ENCODE peak calls at places on chromosomes 4 and X, in five cellular contexts. One of them, this sample, is unnamed. For H3K27me3, the result is how much of the 10 kb centered on the place peaks cover.

GRCh38 chrX:10047631-10048030 is 80.5 kb downstream of the CLDN34 start:
- DNase-seq in lung: no peak
- DNase-seq in fibroblast of lung: no peak
- DNase-seq in psoas muscle: no peak
- DNase-seq in CD8-positive, alpha-beta T cell: no peak
- DNase-seq in this sample: no peak

GRCh38 chr4:182916483-182917181 is 554 bp downstream of the DCTD start:
- DNase-seq in CD8-positive, alpha-beta T cell: peak
- DNase-seq in psoas muscle: peak
- DNase-seq in fibroblast of lung: peak
- DNase-seq in lung: peak
- DNase-seq in this sample: no peak

GRCh38 chrX:119694601-119695534 is 1.9 kb upstream of the SEPTIN6 start:
- DNase-seq in CD8-positive, alpha-beta T cell: no peak
- DNase-seq in fibroblast of lung: no peak
- DNase-seq in psoas muscle: no peak
- DNase-seq in lung: no peak
- DNase-seq in this sample: no peak

GRCh38 chr4:74544655-74545361 is 99.9 kb downstream of the AREG start:
- DNase-seq in fibroblast of lung: peak
- DNase-seq in psoas muscle: no peak
- DNase-seq in lung: no peak
- DNase-seq in CD8-positive, alpha-beta T cell: no peak
- DNase-seq in this sample: no peak

GRCh38 chr4:77172336-77172735 is 15.3 kb downstream of the CCNG2 start:
- DNase-seq in CD8-positive, alpha-beta T cell: no peak
- DNase-seq in lung: no peak
- DNase-seq in fibroblast of lung: peak
- DNase-seq in psoas muscle: no peak
- DNase-seq in this sample: peak

GRCh38 chr4:37639551-37640293 is 46.5 kb downstream of the RELL1 start:
- DNase-seq in CD8-positive, alpha-beta T cell: no peak
- DNase-seq in lung: no peak
- DNase-seq in fibroblast of lung: no peak
- DNase-seq in psoas muscle: no peak
- DNase-seq in this sample: no peak

GRCh38 chr4:6221851-6222760 is 21.8 kb upstream of the JAKMIP1 start:
- DNase-seq in CD8-positive, alpha-beta T cell: no peak
- DNase-seq in psoas muscle: no peak
- DNase-seq in fibroblast of lung: peak
- DNase-seq in lung: no peak
- DNase-seq in this sample: no peak

GRCh38 chrX:7647826-7648225 is 195.1 kb upstream of the VCX start:
- DNase-seq in CD8-positive, alpha-beta T cell: no peak
- DNase-seq in psoas muscle: no peak
- DNase-seq in lung: no peak
- DNase-seq in fibroblast of lung: no peak
- DNase-seq in this sample: no peak

GRCh38 chrX:72255445-72255844 is 16.6 kb upstream of the ERCC6L start:
- DNase-seq in psoas muscle: no peak
- DNase-seq in fibroblast of lung: no peak
- DNase-seq in lung: peak
- DNase-seq in CD8-positive, alpha-beta T cell: no peak
- DNase-seq in this sample: no peak

DNA sequence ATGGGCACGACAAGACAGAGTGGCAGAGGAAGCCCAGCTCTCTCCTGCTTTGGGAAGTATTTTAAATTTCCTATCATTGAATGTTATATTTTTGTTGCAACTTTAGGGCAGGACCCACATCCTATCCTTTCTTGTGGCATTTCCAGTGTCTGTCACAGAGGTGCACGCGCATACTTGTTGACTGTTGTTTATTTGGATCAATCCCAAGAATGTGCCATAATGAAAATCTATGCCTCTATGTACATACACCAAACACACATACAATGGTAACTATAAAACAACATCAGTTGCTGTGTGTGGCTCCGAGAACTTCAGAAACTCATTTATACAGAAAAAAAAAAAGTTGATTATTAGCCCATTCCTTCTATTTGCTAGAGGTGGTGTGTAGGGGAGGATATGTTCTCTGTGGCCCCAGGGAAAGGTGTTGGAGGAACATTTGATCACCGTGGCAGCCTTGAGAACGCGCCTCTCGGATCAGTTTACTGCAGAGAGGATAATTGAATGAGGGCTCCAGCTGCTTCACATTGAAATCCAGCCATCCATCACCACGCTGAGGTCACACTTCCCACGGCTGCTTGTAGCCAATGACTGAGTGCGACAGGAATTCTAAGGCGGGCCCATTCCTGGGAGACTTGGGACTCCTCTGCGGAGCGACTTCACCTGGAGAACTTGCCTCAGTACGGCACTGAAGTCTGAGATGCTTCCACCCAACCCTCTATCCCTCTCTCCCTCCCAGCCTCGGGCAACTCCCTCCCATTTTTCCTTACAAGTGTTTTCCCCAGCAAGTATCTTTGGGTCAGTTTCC is 19.6 kb downstream of the SMPX start:
- DNase-seq in lung: no peak
- DNase-seq in CD8-positive, alpha-beta T cell: no peak
- DNase-seq in psoas muscle: peak
- DNase-seq in fibroblast of lung: peak
- DNase-seq in this sample: no peak
- H3K27ac ChIP-seq in lung: no peak
- H3K27ac ChIP-seq in CD8-positive, alpha-beta T cell: no peak
- H3K27ac ChIP-seq in psoas muscle: peak
- H3K27ac ChIP-seq in fibroblast of lung: no peak
- H3K27ac ChIP-seq in this sample: no peak

GRCh38 chrX:11754958-11755645 is 2.9 kb upstream of the MSL3 start:
- DNase-seq in fibroblast of lung: no peak
- DNase-seq in psoas muscle: no peak
- DNase-seq in lung: no peak
- DNase-seq in CD8-positive, alpha-beta T cell: no peak
- DNase-seq in this sample: no peak
- H3K27me3 ChIP-seq in fibroblast of lung: under half
- H3K27me3 ChIP-seq in psoas muscle: under half
- H3K27me3 ChIP-seq in lung: under half
- H3K27me3 ChIP-seq in CD8-positive, alpha-beta T cell: under half
- H3K27me3 ChIP-seq in this sample: under half

GRCh38 chr4:93409035-93409434 is 419.5 kb upstream of the ATOH1 start:
- DNase-seq in lung: no peak
- DNase-seq in fibroblast of lung: no peak
- DNase-seq in CD8-positive, alpha-beta T cell: no peak
- DNase-seq in psoas muscle: no peak
- DNase-seq in this sample: no peak
- TF ChIP-seq CTCF in lung: no peak
- TF ChIP-seq CTCF in fibroblast of lung: no peak
- TF ChIP-seq CTCF in CD8-positive, alpha-beta T cell: no peak
- TF ChIP-seq CTCF in psoas muscle: no peak
- TF ChIP-seq CTCF in this sample: no peak

GRCh38 chr4:114600672-114601071 is 2.1 kb downstream of the UGT8 start:
- DNase-seq in psoas muscle: no peak
- DNase-seq in CD8-positive, alpha-beta T cell: no peak
- DNase-seq in lung: no peak
- DNase-seq in fibroblast of lung: no peak
- DNase-seq in this sample: no peak
- H3K27ac ChIP-seq in psoas muscle: no peak
- H3K27ac ChIP-seq in CD8-positive, alpha-beta T cell: no peak
- H3K27ac ChIP-seq in lung: no peak
- H3K27ac ChIP-seq in fibroblast of lung: no peak
- H3K27ac ChIP-seq in this sample: no peak

DNA sequence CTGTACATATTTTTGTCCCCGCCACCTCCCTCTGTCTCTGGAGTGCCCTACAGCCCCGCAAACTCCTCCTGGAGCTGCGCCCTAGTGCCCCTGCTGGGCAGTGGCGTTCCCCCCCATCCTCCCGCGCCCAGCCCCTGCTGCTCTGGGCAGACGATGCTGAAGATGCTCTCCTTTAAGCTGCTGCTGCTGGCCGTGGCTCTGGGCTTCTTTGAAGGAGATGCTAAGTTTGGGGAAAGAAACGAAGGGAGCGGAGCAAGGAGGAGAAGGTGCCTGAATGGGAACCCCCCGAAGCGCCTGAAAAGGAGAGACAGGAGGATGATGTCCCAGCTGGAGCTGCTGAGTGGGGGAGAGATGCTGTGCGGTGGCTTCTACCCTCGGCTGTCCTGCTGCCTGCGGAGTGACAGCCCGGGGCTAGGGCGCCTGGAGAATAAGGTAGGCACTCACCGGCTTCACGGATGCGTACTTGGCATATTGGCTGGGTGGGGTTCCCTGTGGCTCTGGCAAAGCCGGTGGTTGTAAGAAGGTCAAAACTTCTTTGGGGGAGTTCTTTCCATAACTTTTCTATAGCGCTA is 653 bp downstream of the HHIP start:
- DNase-seq in CD8-positive, alpha-beta T cell: no peak
- DNase-seq in fibroblast of lung: peak
- DNase-seq in lung: no peak
- DNase-seq in psoas muscle: no peak
- DNase-seq in this sample: no peak
- H3K27me3 ChIP-seq in CD8-positive, alpha-beta T cell: under half
- H3K27me3 ChIP-seq in fibroblast of lung: under half
- H3K27me3 ChIP-seq in lung: under half
- H3K27me3 ChIP-seq in psoas muscle: under half
- H3K27me3 ChIP-seq in this sample: under half

DNA sequence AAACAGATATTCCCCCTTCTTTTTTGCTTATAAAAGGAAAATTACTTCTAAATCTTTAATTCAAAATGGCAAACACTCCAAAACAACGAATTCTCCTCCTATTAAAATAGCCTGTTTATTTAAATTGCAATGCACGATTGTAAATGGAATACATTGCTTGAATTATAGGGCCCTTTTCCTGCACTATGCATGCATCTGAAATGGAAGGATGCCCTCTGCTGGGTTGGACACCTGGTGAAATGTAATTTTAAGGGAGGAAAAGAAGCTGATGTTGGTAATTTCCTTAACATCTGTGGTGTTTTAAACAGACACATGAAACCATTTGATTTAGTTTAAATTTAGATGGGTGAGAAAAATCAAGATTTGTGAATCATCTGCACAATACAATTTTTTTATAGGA is 72.8 kb downstream of the GRXCR1 start:
- DNase-seq in fibroblast of lung: no peak
- DNase-seq in lung: no peak
- DNase-seq in psoas muscle: no peak
- DNase-seq in CD8-positive, alpha-beta T cell: no peak
- DNase-seq in this sample: no peak
- TF ChIP-seq CTCF in fibroblast of lung: no peak
- TF ChIP-seq CTCF in lung: no peak
- TF ChIP-seq CTCF in psoas muscle: no peak
- TF ChIP-seq CTCF in CD8-positive, alpha-beta T cell: no peak
- TF ChIP-seq CTCF in this sample: no peak

GRCh38 chrX:65993332-65993731 is 46.5 kb downstream of the VSIG4 start:
- DNase-seq in fibroblast of lung: no peak
- DNase-seq in psoas muscle: no peak
- DNase-seq in CD8-positive, alpha-beta T cell: no peak
- DNase-seq in lung: no peak
- DNase-seq in this sample: no peak
- H3K27ac ChIP-seq in fibroblast of lung: no peak
- H3K27ac ChIP-seq in psoas muscle: no peak
- H3K27ac ChIP-seq in CD8-positive, alpha-beta T cell: no peak
- H3K27ac ChIP-seq in lung: no peak
- H3K27ac ChIP-seq in this sample: no peak

DNA sequence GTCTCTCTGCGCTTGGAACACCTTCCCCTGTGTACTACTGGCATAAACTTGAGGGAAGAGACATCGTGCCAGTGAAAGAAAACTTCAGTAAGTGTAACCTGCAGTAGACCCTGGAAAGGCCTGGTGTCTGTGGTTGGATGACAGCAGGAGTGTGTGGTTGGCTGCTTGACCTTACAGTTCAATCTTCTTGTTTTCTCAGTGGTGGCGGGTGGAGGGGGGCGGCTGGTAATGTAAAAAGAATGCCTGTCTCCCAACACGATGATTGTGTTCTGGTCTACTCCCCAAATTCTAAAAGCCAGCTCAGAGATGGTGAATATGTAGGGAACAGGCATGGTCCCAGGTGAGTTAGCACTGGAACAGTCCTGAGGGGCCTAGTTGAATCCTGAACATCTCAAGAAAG is 18.6 kb downstream of the PSMD10 start:
- DNase-seq in lung: no peak
- DNase-seq in CD8-positive, alpha-beta T cell: no peak
- DNase-seq in fibroblast of lung: peak
- DNase-seq in psoas muscle: no peak
- DNase-seq in this sample: peak
- H3K27me3 ChIP-seq in lung: under half
- H3K27me3 ChIP-seq in CD8-positive, alpha-beta T cell: under half
- H3K27me3 ChIP-seq in fibroblast of lung: under half
- H3K27me3 ChIP-seq in psoas muscle: under half
- H3K27me3 ChIP-seq in this sample: under half

This sample was measured in AG04450.